ENCODE peak calls at places on chromosomes 5 and 9, in four cellular contexts. Y is SK-N-SH, X is transverse colon, I is GM23338. S is an unnamed sample.

GRCh38 chr5:43034591-43034968 is 5.5 kb downstream of the ANXA2R start:
- DNase-seq in Y (no peak), X (no peak), I (peak), S (no peak)

GRCh38 chr5:77168884-77169254 is 41.6 kb upstream of the PDE8B start:
- DNase-seq in Y (no peak), X (peak), I (no peak), S (no peak)

GRCh38 chr5:37604290-37604689 is 225.2 kb downstream of the WDR70 start:
- DNase-seq in Y (no peak), X (no peak), I (no peak), S (no peak)

GRCh38 chr9:137242329-137243204 is 1.5 kb downstream of the TUBB4B start:
- DNase-seq in Y (no peak), X (no peak), I (no peak), S (no peak)

GRCh38 chr5:76714771-76715483 is 999 bp upstream of the F2R start:
- DNase-seq in Y (peak), X (peak), I (peak), S (peak)

GRCh38 chr5:150541895-150542294 is 34.0 kb downstream of the NDST1 start:
- DNase-seq in Y (no peak), X (peak), I (no peak), S (no peak)

GRCh38 chr5:161966544-161966943 is 101.0 kb upstream of the GABRG2 start:
- DNase-seq in Y (peak), X (no peak), I (peak), S (no peak)

GRCh38 chr5:168960492-168960891 is 340.4 kb downstream of the SLIT3 start:
- DNase-seq in Y (no peak), X (no peak), I (no peak), S (no peak)

GRCh38 chr5:176400382-176401156 is 12.0 kb downstream of the HIGD2A start:
- DNase-seq in Y (no peak), X (peak), I (no peak), S (no peak)

GRCh38 chr9:138105561-138106505 is 228.3 kb downstream of the CACNA1B start:
- DNase-seq in Y (peak), X (no peak), I (no peak), S (no peak)

GRCh38 chr9:99905833-99906402 is 536 bp upstream of the STX17 start:
- DNase-seq in Y (peak), X (peak), I (no peak), S (no peak)

GRCh38 chr5:147515269-147515668 is 5.4 kb upstream of the DPYSL3 start:
- DNase-seq in Y (no peak), X (no peak), I (no peak), S (no peak)

GRCh38 chr9:116985636-116986414 is 298.7 kb downstream of the TRIM32 start:
- DNase-seq in Y (peak), X (no peak), I (no peak), S (no peak)

GRCh38 chr9:137664676-137665075 is 45.9 kb downstream of the EHMT1 start:
- DNase-seq in Y (no peak), X (peak), I (peak), S (no peak)

GRCh38 chr9:109444771-109445320 is 53.3 kb downstream of the PTPN3 start:
- DNase-seq in Y (no peak), X (no peak), I (no peak), S (no peak)

GRCh38 chr5:88813244-88813643 is 69.7 kb downstream of the MEF2C start:
- DNase-seq in Y (no peak), X (no peak), I (no peak), S (no peak)

GRCh38 chr5:165579911-165580310 is 2074.5 kb downstream of the MAT2B start:
- DNase-seq in Y (no peak), X (no peak), I (no peak), S (no peak)

GRCh38 chr5:8828596-8829321 is 717.1 kb downstream of the SEMA5A start:
- DNase-seq in Y (no peak), X (no peak), I (no peak), S (no peak)

GRCh38 chr5:159094745-159095144 is 5.0 kb downstream of the EBF1 start:
- DNase-seq in Y (peak), X (peak), I (peak), S (no peak)

GRCh38 chr5:179369530-179369884 is 24.2 kb upstream of the ADAMTS2 start:
- DNase-seq in Y (no peak), X (no peak), I (no peak), S (no peak)

GRCh38 chr9:129776566-129776937 is 23.7 kb upstream of the PTGES start:
- DNase-seq in Y (no peak), X (no peak), I (no peak), S (no peak)

GRCh38 chr5:14305045-14305444 is 161.9 kb downstream of the TRIO start:
- DNase-seq in Y (no peak), X (no peak), I (no peak), S (no peak)

DNA sequence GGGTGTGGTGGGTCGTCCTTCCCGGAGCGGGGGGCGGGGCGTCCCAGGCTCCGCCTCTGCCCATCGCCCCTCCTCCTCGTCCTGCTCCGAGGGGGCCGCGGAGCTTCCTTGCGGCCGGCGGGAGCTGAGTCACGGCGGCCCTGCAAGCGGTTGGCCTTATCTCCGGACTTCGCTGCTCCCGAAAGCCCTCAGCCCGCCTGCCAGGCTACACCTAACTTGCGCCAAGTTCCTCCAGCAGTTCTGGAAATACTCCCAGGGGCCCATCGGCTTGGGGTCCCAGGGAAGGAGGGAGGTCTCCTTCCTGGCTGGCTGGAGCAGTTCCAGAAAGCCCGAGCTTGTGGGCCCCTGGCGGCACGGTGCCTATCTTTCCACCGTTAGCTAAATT is 54.2 kb upstream of the CDKN2AIPNL start:
- DNase-seq in Y (peak), X (peak), I (peak), S (peak)
- TF ChIP-seq POLR2AphosphoS5 in Y (peak), X (peak), I (peak), S (no peak)

GRCh38 chr9:111957856-111958631 is 61.4 kb downstream of the UGCG start:
- DNase-seq in Y (no peak), X (no peak), I (no peak), S (no peak)
- TF ChIP-seq POLR2AphosphoS5 in Y (peak), X (no peak), I (no peak), S (no peak)

DNA sequence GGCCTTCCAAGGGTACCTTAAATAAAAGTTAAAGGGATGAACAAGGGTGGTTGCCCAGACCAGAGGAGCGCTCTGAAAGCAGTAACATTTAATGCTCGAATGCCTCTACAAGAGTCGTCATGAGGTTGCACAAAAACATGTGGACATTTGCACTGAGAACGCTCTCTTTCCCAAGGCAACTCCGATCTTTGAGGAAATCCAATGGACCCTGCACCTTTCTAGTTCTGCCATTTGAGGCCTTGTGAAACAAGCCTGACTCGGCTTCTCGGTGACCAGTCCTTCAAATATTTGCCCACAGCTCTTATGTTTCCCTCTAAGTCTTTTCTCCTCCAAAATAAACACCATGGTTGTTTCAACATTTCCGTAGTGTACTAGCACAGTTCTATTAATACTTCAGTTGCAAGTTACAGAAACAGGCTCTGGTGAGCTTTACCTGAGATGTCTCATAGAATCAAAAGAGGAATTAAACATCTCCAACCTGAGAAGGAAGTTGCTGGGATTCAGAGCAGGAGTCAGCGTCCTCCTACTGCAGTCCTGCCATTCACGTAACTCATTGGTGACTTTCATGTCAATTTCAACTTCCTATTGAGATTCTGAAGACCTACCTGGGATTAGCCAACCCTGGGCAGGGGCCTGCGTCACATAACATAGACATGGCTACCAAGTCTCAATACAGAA is 168.8 kb upstream of the RAI14 start:
- DNase-seq in Y (no peak), X (no peak), I (no peak), S (no peak)
- TF ChIP-seq POLR2AphosphoS5 in Y (no peak), X (no peak), I (no peak), S (no peak)

GRCh38 chr5:153998768-153999167 is 39.9 kb downstream of the FAM114A2 start:
- DNase-seq in Y (no peak), X (no peak), I (no peak), S (no peak)

GRCh38 chr5:154000703-154001102 is 38.0 kb downstream of the FAM114A2 start:
- DNase-seq in Y (no peak), X (no peak), I (no peak), S (no peak)

GRCh38 chr5:153999995-154000394 is 38.7 kb downstream of the FAM114A2 start:
- DNase-seq in Y (no peak), X (no peak), I (no peak), S (no peak)

GRCh38 chr5:154002511-154003020 is 36.1 kb downstream of the FAM114A2 start:
- DNase-seq in Y (no peak), X (no peak), I (no peak), S (no peak)

GRCh38 chr5:154002093-154002492 is 36.6 kb downstream of the FAM114A2 start:
- DNase-seq in Y (no peak), X (no peak), I (peak), S (no peak)
- TF ChIP-seq POLR2AphosphoS5 in Y (no peak), X (peak), I (no peak), S (no peak)

GRCh38 chr5:141940695-141941271 is 17.1 kb downstream of the DELE1 start:
- DNase-seq in Y (no peak), X (no peak), I (peak), S (no peak)

GRCh38 chr5:141941779-141942178 is 16.2 kb downstream of the PCDH12 start:
- DNase-seq in Y (no peak), X (no peak), I (no peak), S (no peak)

GRCh38 chr5:141944086-141944485 is 13.9 kb downstream of the PCDH12 start:
- DNase-seq in Y (no peak), X (no peak), I (no peak), S (no peak)

GRCh38 chr5:141942185-141942857 is 15.7 kb downstream of the PCDH12 start:
- DNase-seq in Y (no peak), X (no peak), I (no peak), S (no peak)

GRCh38 chr5:141941307-141941706 is 16.7 kb downstream of the PCDH12 start:
- DNase-seq in Y (no peak), X (no peak), I (no peak), S (no peak)
- TF ChIP-seq POLR2AphosphoS5 in Y (no peak), X (no peak), I (no peak), S (no peak)

GRCh38 chr5:172841-173251 is 18.4 kb upstream of the LRRC14B start:
- DNase-seq in Y (no peak), X (no peak), I (no peak), S (peak)

GRCh38 chr5:173639-174600 is 17.4 kb upstream of the LRRC14B start:
- DNase-seq in Y (no peak), X (no peak), I (no peak), S (peak)

GRCh38 chr5:172421-172820 is 18.9 kb upstream of the LRRC14B start:
- DNase-seq in Y (no peak), X (no peak), I (no peak), S (peak)

GRCh38 chr5:176296-176823 is 14.9 kb upstream of the LRRC14B start:
- DNase-seq in Y (no peak), X (no peak), I (no peak), S (no peak)

DNA sequence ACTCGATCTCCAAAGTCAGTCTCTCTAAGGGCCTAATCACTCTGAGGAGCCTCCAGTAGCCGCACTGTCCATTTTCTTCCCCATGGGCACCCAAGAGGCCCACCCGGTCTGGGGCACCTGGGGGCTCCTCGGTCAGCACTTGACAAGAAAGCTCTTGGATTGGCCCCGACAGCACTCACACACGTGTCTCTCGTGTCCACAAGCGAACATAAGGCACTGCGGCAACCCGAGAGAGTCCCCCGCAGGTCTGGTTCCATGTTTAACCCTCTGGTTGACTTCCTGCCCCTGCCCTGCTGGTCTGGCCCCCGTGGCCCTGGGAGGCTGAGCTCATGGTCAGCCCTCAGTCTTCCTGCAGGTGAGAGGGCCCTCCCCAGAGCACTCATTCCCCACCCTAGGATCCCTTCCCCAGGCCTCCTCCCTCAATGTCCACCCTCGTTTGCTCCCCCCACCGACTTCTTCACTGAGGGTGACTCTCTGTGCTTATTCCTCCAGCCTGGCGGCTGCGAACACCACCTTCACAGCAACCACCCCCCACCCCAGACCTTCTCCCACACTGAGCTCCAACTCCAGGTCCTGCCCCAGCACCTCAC is 16.3 kb upstream of the LRRC14B start:
- DNase-seq in Y (no peak), X (no peak), I (no peak), S (no peak)
- TF ChIP-seq POLR2AphosphoS5 in Y (no peak), X (no peak), I (no peak), S (no peak)

DNA sequence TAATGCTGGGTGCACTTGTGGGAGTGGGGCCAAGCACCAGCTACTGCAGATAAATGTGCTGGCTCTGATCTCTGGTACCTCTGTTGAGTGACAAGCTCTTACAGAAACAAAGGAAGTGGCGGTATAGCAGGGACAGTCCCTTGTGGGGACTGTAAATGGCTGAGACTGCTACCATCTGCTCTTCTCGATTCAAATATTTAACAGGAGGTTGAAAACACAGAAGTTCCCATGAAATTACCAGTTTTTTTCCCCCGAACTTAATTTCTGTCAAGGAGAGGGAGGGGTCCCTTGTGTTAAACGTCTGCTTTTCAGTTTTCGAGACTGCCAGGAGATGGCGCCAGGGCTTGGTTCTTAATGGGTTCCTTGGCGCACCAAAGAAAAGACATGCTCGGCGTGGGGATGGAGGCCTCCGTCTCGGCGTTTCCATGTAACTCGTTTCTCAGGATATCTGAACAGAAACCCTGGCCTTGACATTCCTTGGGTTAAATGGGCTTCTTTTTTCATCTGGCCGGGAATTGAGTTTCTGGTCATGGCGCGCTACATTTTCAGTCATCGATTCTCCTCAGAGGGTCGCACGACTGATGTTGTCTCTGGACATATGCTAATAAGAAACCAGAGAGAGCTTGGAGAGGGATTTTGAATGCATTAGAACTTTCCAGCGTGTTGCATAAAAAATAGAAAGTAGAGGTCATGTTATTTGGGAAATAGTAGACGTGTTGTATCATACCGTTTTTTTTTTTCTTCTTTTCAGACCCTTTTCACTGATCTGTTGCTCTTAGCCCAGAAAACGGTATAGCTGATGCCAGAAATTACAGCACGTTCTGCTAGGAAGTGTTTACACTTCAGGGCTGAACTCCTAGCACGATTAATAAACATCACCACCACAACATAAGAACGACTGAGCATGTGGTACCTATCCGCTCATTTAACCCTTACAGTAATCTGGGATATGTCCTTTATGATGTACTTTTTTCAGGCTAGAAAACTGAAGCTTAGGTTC is 64.0 kb downstream of the CARTPT start:
- DNase-seq in Y (peak), X (peak), I (peak), S (peak)
- TF ChIP-seq POLR2AphosphoS5 in Y (no peak), X (no peak), I (no peak), S (no peak)

GRCh38 chr5:172009536-172010270 is 3.3 kb upstream of the FBXW11 start:
- DNase-seq in Y (no peak), X (no peak), I (no peak), S (no peak)

GRCh38 chr5:172010278-172010677 is 3.8 kb upstream of the FBXW11 start:
- DNase-seq in Y (no peak), X (no peak), I (peak), S (no peak)

GRCh38 chr5:172007795-172008465 is 1.5 kb upstream of the FBXW11 start:
- DNase-seq in Y (no peak), X (no peak), I (no peak), S (no peak)

GRCh38 chr5:172007153-172007794 is 836 bp upstream of the FBXW11 start:
- DNase-seq in Y (peak), X (no peak), I (peak), S (no peak)

GRCh38 chr5:172008689-172009141 is 2.3 kb upstream of the FBXW11 start:
- DNase-seq in Y (no peak), X (no peak), I (peak), S (no peak)
- TF ChIP-seq POLR2AphosphoS5 in Y (no peak), X (no peak), I (peak), S (no peak)